ENCODE peak calls at places on chromosomes 5 and 9, in ten cellular contexts. E, J, P, F, T, I, M, O, C and B are unnamed samples.
A peak's percentile ranks its signal among the peaks of the same experiment; 100 is the strongest.

GRCh38 chr9:116278326-116278725 is 124.7 kb downstream of the PAPPA start:
- DNase-seq in M (no peak), F (no peak), P (no peak), J (no peak), O (no peak), T (no peak), E (no peak), C (no peak), I (no peak), B (no peak)

GRCh38 chr5:90386099-90386710 is 23.4 kb downstream of the CETN3 start:
- DNase-seq in T (peak; percentile 26), C (no peak), M (peak; percentile 44), J (no peak), F (no peak), I (no peak), E (no peak), O (peak; percentile 28), P (peak; percentile 30), B (no peak)

GRCh38 chr9:103301051-103301450 is 305.9 kb downstream of the CYLC2 start:
- DNase-seq in P (no peak), T (no peak), C (no peak), E (no peak), F (no peak), O (no peak), J (no peak), I (no peak), M (no peak), B (no peak)

GRCh38 chr5:140015706-140016105 is 27.4 kb downstream of the NRG2 start:
- DNase-seq in O (no peak), I (no peak), E (no peak), C (no peak), J (no peak), M (no peak), F (no peak), T (no peak), P (no peak), B (no peak)

GRCh38 chr5:124206540-124206939 is 539.9 kb downstream of the ZNF608 start:
- DNase-seq in P (no peak), E (no peak), T (no peak), O (no peak), F (no peak), C (no peak), M (no peak), J (no peak), I (no peak), B (no peak)

GRCh38 chr5:78985407-78986223 is 505 bp upstream of the ARSB start:
- DNase-seq in F (no peak), M (peak; percentile 91), P (peak; percentile 80), T (peak; percentile 68), I (no peak), E (no peak), C (no peak), O (peak; percentile 69), J (peak; percentile 46), B (peak; percentile 89)

GRCh38 chr9:95495988-95496387 is 20.8 kb downstream of the PTCH1 start:
- DNase-seq in I (no peak), T (no peak), E (no peak), M (no peak), O (no peak), C (no peak), F (no peak), P (peak; percentile 33), J (peak; percentile 34), B (no peak)

GRCh38 chr5:18798058-18798457 is 1163.8 kb downstream of the TAF11L14 start:
- DNase-seq in T (no peak), M (no peak), I (peak; percentile 67), J (no peak), P (no peak), C (no peak), F (no peak), E (no peak), O (no peak), B (no peak)

GRCh38 chr9:6029581-6029980 is 14.2 kb upstream of the RANBP6 start:
- DNase-seq in P (no peak), O (no peak), C (no peak), E (no peak), F (no peak), M (no peak), T (no peak), J (no peak), I (no peak), B (no peak)

DNA sequence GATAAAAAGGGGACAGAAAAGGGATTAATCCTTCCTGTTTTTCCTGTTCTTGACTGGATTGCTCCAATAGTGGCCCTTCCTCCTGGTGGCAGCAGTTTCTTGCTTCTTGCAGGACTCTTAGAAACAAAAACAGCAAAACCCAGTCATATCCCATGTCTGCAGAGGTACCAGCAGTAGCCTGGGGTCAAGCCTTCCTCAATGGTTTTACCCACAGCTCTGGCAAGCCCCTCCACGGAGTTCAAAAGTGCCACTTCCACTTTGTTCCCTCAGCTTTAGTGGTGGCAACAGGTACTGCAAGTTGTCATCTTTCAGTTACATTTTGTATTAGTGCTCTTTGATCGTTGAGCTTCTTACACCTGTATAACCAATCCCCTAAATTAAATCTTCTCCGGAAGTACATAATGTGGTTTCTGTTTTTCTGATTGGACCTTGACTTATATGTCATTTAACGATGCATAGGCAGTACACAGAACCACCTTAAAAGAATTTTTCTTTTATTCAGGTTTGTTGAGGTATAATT is 8.7 kb upstream of the RANBP6 start:
- DNase-seq in O (peak; percentile 21), I (no peak), P (peak; percentile 74), T (peak; percentile 35), F (peak; percentile 26), J (no peak), E (no peak), C (no peak), M (peak; percentile 65), B (peak; percentile 54)
- TF ChIP-seq CTCF in O (peak; percentile 50), I (peak; percentile 57), P (peak; percentile 74), T (peak; percentile 37), F (peak; percentile 95), J (peak; percentile 66), E (no peak), C (peak; percentile 58), M (peak; percentile 61), B (peak; percentile 73)

GRCh38 chr5:138459311-138459710 is 6.0 kb upstream of the EGR1 start:
- DNase-seq in P (peak; percentile 76), C (no peak), O (no peak), E (no peak), M (peak; percentile 66), F (no peak), T (no peak), J (no peak), I (no peak), B (peak; percentile 97)

GRCh38 chr5:138458353-138458752 is 6.9 kb upstream of the EGR1 start:
- DNase-seq in C (no peak), I (no peak), T (no peak), E (no peak), M (no peak), O (peak; percentile 58), P (no peak), J (no peak), F (no peak), B (no peak)

GRCh38 chr5:138458856-138459255 is 6.4 kb upstream of the EGR1 start:
- DNase-seq in E (no peak), P (no peak), J (no peak), M (no peak), C (no peak), O (no peak), T (no peak), F (no peak), I (no peak), B (no peak)

GRCh38 chr5:138455191-138455930 is 9.9 kb upstream of the EGR1 start:
- DNase-seq in F (no peak), O (no peak), T (no peak), P (no peak), I (no peak), E (no peak), C (no peak), M (no peak), J (no peak), B (no peak)

GRCh38 chr5:138457532-138458275 is 7.6 kb upstream of the EGR1 start:
- DNase-seq in O (no peak), J (no peak), T (no peak), E (no peak), I (no peak), C (no peak), P (no peak), M (no peak), F (no peak), B (no peak)
- TF ChIP-seq CTCF in O (peak; percentile 1), J (no peak), T (no peak), E (no peak), I (no peak), C (no peak), P (no peak), M (no peak), F (no peak), B (no peak)

GRCh38 chr9:33167949-33168535 is 906 bp upstream of the B4GALT1 start:
- DNase-seq in T (no peak), F (no peak), M (peak; percentile 57), P (peak; percentile 39), C (no peak), E (no peak), O (peak; percentile 38), J (no peak), I (no peak), B (peak; percentile 38)

GRCh38 chr9:33168941-33169544 is 1.9 kb upstream of the B4GALT1 start:
- DNase-seq in P (no peak), T (no peak), M (no peak), I (no peak), O (no peak), J (no peak), C (no peak), E (no peak), F (no peak), B (no peak)

GRCh38 chr9:33172256-33172678 is 5.1 kb upstream of the B4GALT1 start:
- DNase-seq in I (no peak), F (no peak), J (no peak), P (no peak), M (no peak), T (no peak), E (no peak), O (no peak), C (no peak), B (no peak)

GRCh38 chr9:33172735-33173238 is 5.7 kb upstream of the B4GALT1 start:
- DNase-seq in F (no peak), C (no peak), J (no peak), P (no peak), O (no peak), E (no peak), I (no peak), T (no peak), M (no peak), B (no peak)

DNA sequence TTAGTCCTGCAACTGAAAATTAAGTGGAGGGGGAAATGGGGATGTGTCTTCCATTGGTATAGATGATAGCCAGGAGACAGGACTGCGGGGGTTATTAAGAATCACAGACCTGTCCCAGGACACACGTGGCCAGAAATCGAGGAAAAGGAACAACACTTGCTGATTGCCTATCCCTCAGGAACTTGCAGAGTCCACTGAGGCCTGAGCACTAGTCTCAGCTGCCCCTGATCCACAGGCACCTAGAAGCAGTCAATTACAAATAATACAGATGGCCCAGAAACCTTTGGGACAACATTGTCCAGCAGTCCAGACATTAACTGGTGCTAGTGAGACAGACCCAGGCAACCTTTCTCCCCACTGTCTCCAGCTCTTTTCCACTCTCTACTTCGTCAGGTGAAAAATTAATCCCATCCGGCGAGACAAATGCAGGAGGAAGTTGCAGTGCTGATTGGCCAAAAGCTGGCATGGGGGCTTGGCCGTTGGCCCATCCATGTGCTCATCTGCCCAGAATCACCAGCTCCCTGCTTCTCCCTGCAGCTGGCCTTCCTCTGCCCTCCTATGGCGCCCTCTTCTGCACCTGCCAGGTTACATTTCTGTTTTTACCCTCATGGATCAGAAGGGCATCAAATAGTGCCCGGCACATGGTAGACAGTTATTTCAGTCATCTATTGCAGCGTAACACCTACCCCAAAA is 3.5 kb upstream of the B4GALT1 start:
- DNase-seq in M (peak; percentile 51), O (peak; percentile 45), I (peak; percentile 42), F (no peak), C (no peak), E (no peak), P (peak; percentile 35), J (no peak), T (peak; percentile 66), B (peak; percentile 78)
- TF ChIP-seq CTCF in M (peak; percentile 44), O (no peak), I (no peak), F (no peak), C (no peak), E (peak; percentile 19), P (peak; percentile 72), J (no peak), T (peak; percentile 46), B (peak; percentile 60)

DNA sequence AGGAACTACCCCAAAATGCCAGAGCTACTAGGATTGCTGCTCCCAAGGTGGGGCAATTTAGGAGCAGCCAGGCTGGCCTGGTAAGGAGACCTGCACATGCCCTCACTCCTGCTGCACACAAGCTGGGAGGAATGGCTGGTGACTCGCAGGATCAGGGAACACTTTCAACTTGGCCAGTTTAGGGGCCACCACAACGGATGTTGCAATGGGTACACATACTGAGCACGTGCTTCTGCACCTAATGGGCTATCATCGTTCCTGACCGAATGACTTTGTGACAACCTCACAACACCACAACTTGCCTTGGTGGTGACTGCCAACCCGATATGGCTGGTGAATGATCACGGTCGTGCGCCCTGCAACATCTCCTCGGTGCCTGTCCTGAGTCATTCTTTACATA is 172.0 kb downstream of the ROR2 start:
- DNase-seq in I (no peak), E (no peak), F (no peak), O (no peak), T (no peak), J (no peak), P (no peak), M (no peak), C (no peak), B (no peak)
- TF ChIP-seq CTCF in I (no peak), E (no peak), F (no peak), O (no peak), T (no peak), J (no peak), P (no peak), M (no peak), C (no peak), B (no peak)